ENCODE peak calls at places on chromosomes 16 and 17, in four cellular contexts. P, T, A and I are unnamed samples.
A peak's percentile ranks its signal among the peaks of the same experiment; 100 is the strongest.

GRCh38 chr16:56825821-56826220 is 39.2 kb upstream of the SLC12A3 start:
- DNase-seq in P (no peak), T (no peak), A (no peak), I (no peak)

GRCh38 chr17:80279895-80280294 is 19.2 kb downstream of the RNF213 start:
- DNase-seq in P (no peak), T (peak; percentile 46), A (no peak), I (peak; percentile 80)

GRCh38 chr17:39281806-39282205 is 56.1 kb upstream of the STAC2 start:
- DNase-seq in P (no peak), T (peak; percentile 17), A (no peak), I (no peak)

GRCh38 chr17:73980517-73980916 is 223.0 kb upstream of the RPL38 start:
- DNase-seq in P (no peak), T (no peak), A (no peak), I (no peak)

GRCh38 chr17:82228278-82228841 is 482 bp upstream of the SLC16A3 start:
- DNase-seq in P (no peak), T (no peak), A (peak; percentile 84), I (no peak)

GRCh38 chr16:80294172-80294571 is 246.6 kb upstream of the DYNLRB2 start:
- DNase-seq in P (no peak), T (no peak), A (no peak), I (no peak)

GRCh38 chr16:17470002-17470870 is 524 bp downstream of the XYLT1 start:
- DNase-seq in P (no peak), T (no peak), A (no peak), I (peak; percentile 4)

GRCh38 chr17:31320231-31320630 is 1.2 kb downstream of the EVI2A start:
- DNase-seq in P (no peak), T (peak; percentile 32), A (no peak), I (no peak)

GRCh38 chr17:32783602-32784001 is 93.3 kb downstream of the MYO1D start:
- DNase-seq in P (peak; percentile 71), T (peak; percentile 49), A (no peak), I (peak; percentile 43)

GRCh38 chr16:535446-536405 is 8.2 kb downstream of the CAPN15 start:
- DNase-seq in P (peak; percentile 84), T (peak; percentile 83), A (no peak), I (peak; percentile 81)

GRCh38 chr17:67443931-67444597 is 67.0 kb downstream of the PITPNC1 start:
- DNase-seq in P (no peak), T (peak; percentile 9), A (no peak), I (no peak)

GRCh38 chr16:84672276-84673202 is 24.2 kb downstream of the KLHL36 start:
- DNase-seq in P (peak; percentile 71), T (peak; percentile 63), A (peak; percentile 85), I (peak; percentile 39)

GRCh38 chr17:68431661-68432071 is 25.6 kb downstream of the WIPI1 start:
- DNase-seq in P (peak; percentile 45), T (no peak), A (no peak), I (no peak)

GRCh38 chr16:36336-36984 is 16.9 kb downstream of the POLR3K start:
- DNase-seq in P (no peak), T (no peak), A (no peak), I (no peak)

GRCh38 chr16:12092347-12092882 is 115.9 kb downstream of the SNX29 start:
- DNase-seq in P (peak; percentile 48), T (peak; percentile 94), A (no peak), I (peak; percentile 87)

GRCh38 chr17:61309857-61310256 is 89.8 kb upstream of the TBX2 start:
- DNase-seq in P (peak; percentile 54), T (peak; percentile 61), A (no peak), I (peak; percentile 51)

GRCh38 chr17:73635101-73635767 is 9.0 kb downstream of the SDK2 start:
- DNase-seq in P (no peak), T (no peak), A (no peak), I (no peak)

GRCh38 chr16:29696881-29697331 is 17.9 kb downstream of the QPRT start:
- DNase-seq in P (no peak), T (no peak), A (no peak), I (no peak)

GRCh38 chr16:57889960-57890751 is 80.8 kb downstream of the CNGB1 start:
- DNase-seq in P (no peak), T (no peak), A (no peak), I (no peak)

GRCh38 chr16:1309888-1310831 is 724 bp downstream of the UBE2I start:
- DNase-seq in P (no peak), T (peak; percentile 30), A (no peak), I (peak; percentile 32)

GRCh38 chr16:88754912-88755744 is 29.9 kb downstream of the PIEZO1 start:
- DNase-seq in P (peak; percentile 73), T (no peak), A (no peak), I (peak; percentile 85)

GRCh38 chr16:85164838-85165516 is 52.7 kb upstream of the CIBAR2 start:
- DNase-seq in P (no peak), T (no peak), A (no peak), I (no peak)

GRCh38 chr16:68490829-68491575 is 42.7 kb upstream of the SMPD3 start:
- DNase-seq in P (peak; percentile 92), T (peak; percentile 11), A (peak; percentile 42), I (peak; percentile 91)

GRCh38 chr17:46819906-46820351 is 1.4 kb upstream of the WNT3 start:
- DNase-seq in P (no peak), T (no peak), A (no peak), I (no peak)

GRCh38 chr17:82932146-82933005 is 92.6 kb upstream of the ZNF750 start:
- DNase-seq in P (peak; percentile 77), T (peak; percentile 61), A (no peak), I (no peak)

GRCh38 chr16:27867122-27868110 is 196.1 kb downstream of the GSG1L start:
- DNase-seq in P (peak; percentile 75), T (peak; percentile 31), A (peak; percentile 62), I (peak; percentile 68)

GRCh38 chr17:2433696-2434095 is 32.8 kb upstream of the MNT start:
- DNase-seq in P (peak; percentile 36), T (no peak), A (no peak), I (peak; percentile 38)

GRCh38 chr17:7712111-7712771 is 5.3 kb upstream of the DNAH2 start:
- DNase-seq in P (no peak), T (no peak), A (no peak), I (no peak)

GRCh38 chr17:43755389-43755875 is 3.2 kb downstream of the SOST start:
- DNase-seq in P (peak; percentile 29), T (no peak), A (no peak), I (no peak)

GRCh38 chr16:56606688-56607618 is 1.4 kb upstream of the MT2A start:
- DNase-seq in P (peak; percentile 95), T (peak; percentile 99), A (no peak), I (peak; percentile 99)

GRCh38 chr17:76598004-76598439 is 12.4 kb upstream of the ST6GALNAC2 start:
- DNase-seq in P (peak; percentile 19), T (no peak), A (no peak), I (no peak)

GRCh38 chr16:87791295-87792204 is 25.8 kb upstream of the KLHDC4 start:
- DNase-seq in P (no peak), T (no peak), A (no peak), I (no peak)

GRCh38 chr17:2980904-2981246 is 82.5 kb downstream of the OR1D5 start:
- DNase-seq in P (no peak), T (no peak), A (no peak), I (no peak)